ENCODE peak calls at places on chromosomes 2 and 18, in nine cellular contexts. One of them, this sample, is unnamed.
A peak's percentile ranks its signal among the peaks of the same experiment; 100 is the strongest.

GRCh38 chr2:10580170-10580539 is 109.6 kb downstream of the NOL10 start:
- DNase-seq in activated T-helper 9 cell treated with anti-CD3 and anti-CD28 coated beads, Interleukin-2, amount 50 U/mL, for 16 hours: no peak
- DNase-seq in NAMALWA: no peak
- DNase-seq in NCI-H2107: no peak
- DNase-seq in activated CD8-positive, alpha-beta memory T cell treated with anti-CD3 and anti-CD28 coated beads, Interleukin-2, amount 50 U/mL, for 4 hours: no peak
- DNase-seq in CD4-positive, alpha-beta memory T cell: no peak
- DNase-seq in head of caudate nucleus: no peak
- DNase-seq in small intestine: no peak
- DNase-seq in RWPE1: no peak
- DNase-seq in this sample: no peak

GRCh38 chr2:74834806-74835755 is 1.2 kb downstream of the HK2 start:
- DNase-seq in head of caudate nucleus: no peak
- DNase-seq in small intestine: no peak
- DNase-seq in CD4-positive, alpha-beta memory T cell: peak; percentile 47
- DNase-seq in NAMALWA: peak; percentile 87
- DNase-seq in RWPE1: peak; percentile 78
- DNase-seq in activated T-helper 9 cell treated with anti-CD3 and anti-CD28 coated beads, Interleukin-2, amount 50 U/mL, for 16 hours: peak; percentile 61
- DNase-seq in NCI-H2107: no peak
- DNase-seq in activated CD8-positive, alpha-beta memory T cell treated with anti-CD3 and anti-CD28 coated beads, Interleukin-2, amount 50 U/mL, for 4 hours: peak; percentile 79
- DNase-seq in this sample: no peak

GRCh38 chr2:215874418-215874817 is 138.9 kb downstream of the MREG start:
- DNase-seq in CD4-positive, alpha-beta memory T cell: no peak
- DNase-seq in head of caudate nucleus: no peak
- DNase-seq in activated T-helper 9 cell treated with anti-CD3 and anti-CD28 coated beads, Interleukin-2, amount 50 U/mL, for 16 hours: no peak
- DNase-seq in activated CD8-positive, alpha-beta memory T cell treated with anti-CD3 and anti-CD28 coated beads, Interleukin-2, amount 50 U/mL, for 4 hours: no peak
- DNase-seq in small intestine: no peak
- DNase-seq in RWPE1: no peak
- DNase-seq in NAMALWA: no peak
- DNase-seq in NCI-H2107: no peak
- DNase-seq in this sample: no peak

GRCh38 chr2:158779621-158780020 is 15.5 kb upstream of the DAPL1 start:
- DNase-seq in NCI-H2107: no peak
- DNase-seq in head of caudate nucleus: no peak
- DNase-seq in small intestine: no peak
- DNase-seq in activated CD8-positive, alpha-beta memory T cell treated with anti-CD3 and anti-CD28 coated beads, Interleukin-2, amount 50 U/mL, for 4 hours: no peak
- DNase-seq in CD4-positive, alpha-beta memory T cell: no peak
- DNase-seq in activated T-helper 9 cell treated with anti-CD3 and anti-CD28 coated beads, Interleukin-2, amount 50 U/mL, for 16 hours: no peak
- DNase-seq in NAMALWA: no peak
- DNase-seq in RWPE1: no peak
- DNase-seq in this sample: no peak

GRCh38 chr2:126783341-126783740 is 115.3 kb upstream of the TEX51 start:
- DNase-seq in CD4-positive, alpha-beta memory T cell: no peak
- DNase-seq in activated CD8-positive, alpha-beta memory T cell treated with anti-CD3 and anti-CD28 coated beads, Interleukin-2, amount 50 U/mL, for 4 hours: no peak
- DNase-seq in RWPE1: no peak
- DNase-seq in activated T-helper 9 cell treated with anti-CD3 and anti-CD28 coated beads, Interleukin-2, amount 50 U/mL, for 16 hours: no peak
- DNase-seq in small intestine: no peak
- DNase-seq in head of caudate nucleus: no peak
- DNase-seq in NAMALWA: no peak
- DNase-seq in NCI-H2107: no peak
- DNase-seq in this sample: no peak

GRCh38 chr2:242038166-242038927 is 168.8 kb downstream of the RTP5 start:
- DNase-seq in CD4-positive, alpha-beta memory T cell: no peak
- DNase-seq in activated T-helper 9 cell treated with anti-CD3 and anti-CD28 coated beads, Interleukin-2, amount 50 U/mL, for 16 hours: no peak
- DNase-seq in small intestine: no peak
- DNase-seq in RWPE1: no peak
- DNase-seq in head of caudate nucleus: peak; percentile 75
- DNase-seq in activated CD8-positive, alpha-beta memory T cell treated with anti-CD3 and anti-CD28 coated beads, Interleukin-2, amount 50 U/mL, for 4 hours: no peak
- DNase-seq in NCI-H2107: no peak
- DNase-seq in NAMALWA: no peak
- DNase-seq in this sample: no peak

GRCh38 chr2:25276569-25277465 is 64.9 kb downstream of the DNMT3A start:
- DNase-seq in RWPE1: no peak
- DNase-seq in NAMALWA: peak; percentile 67
- DNase-seq in NCI-H2107: no peak
- DNase-seq in activated T-helper 9 cell treated with anti-CD3 and anti-CD28 coated beads, Interleukin-2, amount 50 U/mL, for 16 hours: peak; percentile 63
- DNase-seq in small intestine: no peak
- DNase-seq in activated CD8-positive, alpha-beta memory T cell treated with anti-CD3 and anti-CD28 coated beads, Interleukin-2, amount 50 U/mL, for 4 hours: peak; percentile 78
- DNase-seq in head of caudate nucleus: peak; percentile 73
- DNase-seq in CD4-positive, alpha-beta memory T cell: peak; percentile 78
- DNase-seq in this sample: no peak

GRCh38 chr18:22257022-22257543 is 87.7 kb downstream of the GATA6 start:
- DNase-seq in activated CD8-positive, alpha-beta memory T cell treated with anti-CD3 and anti-CD28 coated beads, Interleukin-2, amount 50 U/mL, for 4 hours: no peak
- DNase-seq in CD4-positive, alpha-beta memory T cell: no peak
- DNase-seq in NAMALWA: no peak
- DNase-seq in head of caudate nucleus: no peak
- DNase-seq in activated T-helper 9 cell treated with anti-CD3 and anti-CD28 coated beads, Interleukin-2, amount 50 U/mL, for 16 hours: no peak
- DNase-seq in small intestine: no peak
- DNase-seq in NCI-H2107: no peak
- DNase-seq in RWPE1: no peak
- DNase-seq in this sample: no peak

GRCh38 chr2:96540136-96540535 is 3.6 kb downstream of the ARID5A start:
- DNase-seq in activated CD8-positive, alpha-beta memory T cell treated with anti-CD3 and anti-CD28 coated beads, Interleukin-2, amount 50 U/mL, for 4 hours: no peak
- DNase-seq in CD4-positive, alpha-beta memory T cell: no peak
- DNase-seq in head of caudate nucleus: no peak
- DNase-seq in RWPE1: peak; percentile 66
- DNase-seq in activated T-helper 9 cell treated with anti-CD3 and anti-CD28 coated beads, Interleukin-2, amount 50 U/mL, for 16 hours: no peak
- DNase-seq in NCI-H2107: no peak
- DNase-seq in NAMALWA: no peak
- DNase-seq in small intestine: no peak
- DNase-seq in this sample: no peak

GRCh38 chr18:22523481-22523880 is 105.8 kb upstream of the CTAGE1 start:
- DNase-seq in CD4-positive, alpha-beta memory T cell: no peak
- DNase-seq in activated T-helper 9 cell treated with anti-CD3 and anti-CD28 coated beads, Interleukin-2, amount 50 U/mL, for 16 hours: no peak
- DNase-seq in RWPE1: no peak
- DNase-seq in activated CD8-positive, alpha-beta memory T cell treated with anti-CD3 and anti-CD28 coated beads, Interleukin-2, amount 50 U/mL, for 4 hours: no peak
- DNase-seq in small intestine: no peak
- DNase-seq in NAMALWA: no peak
- DNase-seq in head of caudate nucleus: no peak
- DNase-seq in NCI-H2107: no peak
- DNase-seq in this sample: no peak

GRCh38 chr2:223238301-223238700 is 186.3 kb downstream of the KCNE4 start:
- DNase-seq in activated T-helper 9 cell treated with anti-CD3 and anti-CD28 coated beads, Interleukin-2, amount 50 U/mL, for 16 hours: no peak
- DNase-seq in NCI-H2107: no peak
- DNase-seq in NAMALWA: no peak
- DNase-seq in head of caudate nucleus: no peak
- DNase-seq in RWPE1: no peak
- DNase-seq in activated CD8-positive, alpha-beta memory T cell treated with anti-CD3 and anti-CD28 coated beads, Interleukin-2, amount 50 U/mL, for 4 hours: no peak
- DNase-seq in CD4-positive, alpha-beta memory T cell: no peak
- DNase-seq in small intestine: no peak
- DNase-seq in this sample: no peak

GRCh38 chr18:67483237-67483636 is 33.3 kb downstream of the DSEL start:
- DNase-seq in small intestine: no peak
- DNase-seq in NAMALWA: no peak
- DNase-seq in RWPE1: no peak
- DNase-seq in head of caudate nucleus: no peak
- DNase-seq in CD4-positive, alpha-beta memory T cell: no peak
- DNase-seq in activated CD8-positive, alpha-beta memory T cell treated with anti-CD3 and anti-CD28 coated beads, Interleukin-2, amount 50 U/mL, for 4 hours: no peak
- DNase-seq in activated T-helper 9 cell treated with anti-CD3 and anti-CD28 coated beads, Interleukin-2, amount 50 U/mL, for 16 hours: no peak
- DNase-seq in NCI-H2107: no peak
- DNase-seq in this sample: peak; percentile 63

GRCh38 chr2:222693837-222694236 is 22.4 kb downstream of the MOGAT1 start:
- DNase-seq in NAMALWA: peak; percentile 65
- DNase-seq in RWPE1: peak; percentile 60
- DNase-seq in activated CD8-positive, alpha-beta memory T cell treated with anti-CD3 and anti-CD28 coated beads, Interleukin-2, amount 50 U/mL, for 4 hours: no peak
- DNase-seq in activated T-helper 9 cell treated with anti-CD3 and anti-CD28 coated beads, Interleukin-2, amount 50 U/mL, for 16 hours: no peak
- DNase-seq in head of caudate nucleus: no peak
- DNase-seq in CD4-positive, alpha-beta memory T cell: no peak
- DNase-seq in small intestine: peak; percentile 21
- DNase-seq in NCI-H2107: no peak
- DNase-seq in this sample: no peak

GRCh38 chr2:131104487-131105155 is 515 bp upstream of the PLEKHB2 start:
- DNase-seq in activated T-helper 9 cell treated with anti-CD3 and anti-CD28 coated beads, Interleukin-2, amount 50 U/mL, for 16 hours: peak; percentile 24
- DNase-seq in activated CD8-positive, alpha-beta memory T cell treated with anti-CD3 and anti-CD28 coated beads, Interleukin-2, amount 50 U/mL, for 4 hours: peak; percentile 45
- DNase-seq in small intestine: peak; percentile 89
- DNase-seq in CD4-positive, alpha-beta memory T cell: peak; percentile 71
- DNase-seq in NAMALWA: peak; percentile 71
- DNase-seq in head of caudate nucleus: no peak
- DNase-seq in NCI-H2107: peak; percentile 43
- DNase-seq in RWPE1: peak; percentile 43
- DNase-seq in this sample: peak; percentile 11

GRCh38 chr18:23943903-23944624 is 70.5 kb upstream of the TTC39C start:
- DNase-seq in head of caudate nucleus: no peak
- DNase-seq in NAMALWA: no peak
- DNase-seq in small intestine: no peak
- DNase-seq in activated T-helper 9 cell treated with anti-CD3 and anti-CD28 coated beads, Interleukin-2, amount 50 U/mL, for 16 hours: no peak
- DNase-seq in NCI-H2107: no peak
- DNase-seq in RWPE1: no peak
- DNase-seq in activated CD8-positive, alpha-beta memory T cell treated with anti-CD3 and anti-CD28 coated beads, Interleukin-2, amount 50 U/mL, for 4 hours: no peak
- DNase-seq in CD4-positive, alpha-beta memory T cell: no peak
- DNase-seq in this sample: peak; percentile 41

GRCh38 chr2:162118166-162119031 is 33.6 kb downstream of the GCG start:
- DNase-seq in CD4-positive, alpha-beta memory T cell: no peak
- DNase-seq in NCI-H2107: no peak
- DNase-seq in RWPE1: peak; percentile 86
- DNase-seq in small intestine: peak; percentile 37
- DNase-seq in NAMALWA: no peak
- DNase-seq in activated CD8-positive, alpha-beta memory T cell treated with anti-CD3 and anti-CD28 coated beads, Interleukin-2, amount 50 U/mL, for 4 hours: no peak
- DNase-seq in activated T-helper 9 cell treated with anti-CD3 and anti-CD28 coated beads, Interleukin-2, amount 50 U/mL, for 16 hours: no peak
- DNase-seq in head of caudate nucleus: peak; percentile 18
- DNase-seq in this sample: peak; percentile 31

GRCh38 chr2:215899111-215900074 is 114.0 kb downstream of the MREG start:
- DNase-seq in NCI-H2107: no peak
- DNase-seq in activated CD8-positive, alpha-beta memory T cell treated with anti-CD3 and anti-CD28 coated beads, Interleukin-2, amount 50 U/mL, for 4 hours: no peak
- DNase-seq in RWPE1: no peak
- DNase-seq in small intestine: no peak
- DNase-seq in CD4-positive, alpha-beta memory T cell: no peak
- DNase-seq in NAMALWA: no peak
- DNase-seq in head of caudate nucleus: no peak
- DNase-seq in activated T-helper 9 cell treated with anti-CD3 and anti-CD28 coated beads, Interleukin-2, amount 50 U/mL, for 16 hours: no peak
- DNase-seq in this sample: no peak

GRCh38 chr2:21118302-21118920 is 5.4 kb upstream of the TDRD15 start:
- DNase-seq in activated T-helper 9 cell treated with anti-CD3 and anti-CD28 coated beads, Interleukin-2, amount 50 U/mL, for 16 hours: no peak
- DNase-seq in activated CD8-positive, alpha-beta memory T cell treated with anti-CD3 and anti-CD28 coated beads, Interleukin-2, amount 50 U/mL, for 4 hours: no peak
- DNase-seq in RWPE1: peak; percentile 20
- DNase-seq in small intestine: peak; percentile 69
- DNase-seq in NCI-H2107: no peak
- DNase-seq in NAMALWA: peak; percentile 51
- DNase-seq in CD4-positive, alpha-beta memory T cell: peak; percentile 2
- DNase-seq in head of caudate nucleus: peak; percentile 64
- DNase-seq in this sample: peak; percentile 72

GRCh38 chr2:17857016-17857415 is 21.5 kb upstream of the KCNS3 start:
- DNase-seq in small intestine: no peak
- DNase-seq in CD4-positive, alpha-beta memory T cell: no peak
- DNase-seq in head of caudate nucleus: peak; percentile 61
- DNase-seq in activated CD8-positive, alpha-beta memory T cell treated with anti-CD3 and anti-CD28 coated beads, Interleukin-2, amount 50 U/mL, for 4 hours: no peak
- DNase-seq in NAMALWA: no peak
- DNase-seq in RWPE1: no peak
- DNase-seq in NCI-H2107: no peak
- DNase-seq in activated T-helper 9 cell treated with anti-CD3 and anti-CD28 coated beads, Interleukin-2, amount 50 U/mL, for 16 hours: no peak
- DNase-seq in this sample: peak; percentile 61

GRCh38 chr2:216653931-216654365 is 20.7 kb downstream of the IGFBP2 start:
- DNase-seq in CD4-positive, alpha-beta memory T cell: no peak
- DNase-seq in activated CD8-positive, alpha-beta memory T cell treated with anti-CD3 and anti-CD28 coated beads, Interleukin-2, amount 50 U/mL, for 4 hours: no peak
- DNase-seq in NAMALWA: no peak
- DNase-seq in activated T-helper 9 cell treated with anti-CD3 and anti-CD28 coated beads, Interleukin-2, amount 50 U/mL, for 16 hours: no peak
- DNase-seq in RWPE1: no peak
- DNase-seq in head of caudate nucleus: no peak
- DNase-seq in small intestine: peak; percentile 31
- DNase-seq in NCI-H2107: no peak
- DNase-seq in this sample: no peak

GRCh38 chr2:18991177-18992168 is 366.9 kb downstream of the OSR1 start:
- DNase-seq in activated T-helper 9 cell treated with anti-CD3 and anti-CD28 coated beads, Interleukin-2, amount 50 U/mL, for 16 hours: no peak
- DNase-seq in RWPE1: peak; percentile 61
- DNase-seq in NAMALWA: no peak
- DNase-seq in small intestine: peak; percentile 67
- DNase-seq in activated CD8-positive, alpha-beta memory T cell treated with anti-CD3 and anti-CD28 coated beads, Interleukin-2, amount 50 U/mL, for 4 hours: no peak
- DNase-seq in head of caudate nucleus: peak; percentile 33
- DNase-seq in NCI-H2107: no peak
- DNase-seq in CD4-positive, alpha-beta memory T cell: no peak
- DNase-seq in this sample: peak; percentile 44

GRCh38 chr2:130756041-130756720 is 841 bp downstream of the AMER3 start:
- DNase-seq in small intestine: no peak
- DNase-seq in NAMALWA: no peak
- DNase-seq in CD4-positive, alpha-beta memory T cell: no peak
- DNase-seq in head of caudate nucleus: no peak
- DNase-seq in RWPE1: peak; percentile 60
- DNase-seq in activated T-helper 9 cell treated with anti-CD3 and anti-CD28 coated beads, Interleukin-2, amount 50 U/mL, for 16 hours: no peak
- DNase-seq in activated CD8-positive, alpha-beta memory T cell treated with anti-CD3 and anti-CD28 coated beads, Interleukin-2, amount 50 U/mL, for 4 hours: no peak
- DNase-seq in NCI-H2107: no peak
- DNase-seq in this sample: no peak

GRCh38 chr2:57696016-57696415 is 350.6 kb upstream of the VRK2 start:
- DNase-seq in head of caudate nucleus: no peak
- DNase-seq in activated T-helper 9 cell treated with anti-CD3 and anti-CD28 coated beads, Interleukin-2, amount 50 U/mL, for 16 hours: no peak
- DNase-seq in NCI-H2107: no peak
- DNase-seq in CD4-positive, alpha-beta memory T cell: no peak
- DNase-seq in small intestine: no peak
- DNase-seq in RWPE1: peak; percentile 66
- DNase-seq in activated CD8-positive, alpha-beta memory T cell treated with anti-CD3 and anti-CD28 coated beads, Interleukin-2, amount 50 U/mL, for 4 hours: no peak
- DNase-seq in NAMALWA: no peak
- DNase-seq in this sample: no peak

GRCh38 chr2:130251520-130251864 is 53.3 kb upstream of the TUBA3E start:
- DNase-seq in NAMALWA: peak; percentile 2
- DNase-seq in small intestine: no peak
- DNase-seq in activated CD8-positive, alpha-beta memory T cell treated with anti-CD3 and anti-CD28 coated beads, Interleukin-2, amount 50 U/mL, for 4 hours: no peak
- DNase-seq in activated T-helper 9 cell treated with anti-CD3 and anti-CD28 coated beads, Interleukin-2, amount 50 U/mL, for 16 hours: no peak
- DNase-seq in CD4-positive, alpha-beta memory T cell: no peak
- DNase-seq in NCI-H2107: peak; percentile 4
- DNase-seq in head of caudate nucleus: no peak
- DNase-seq in RWPE1: no peak
- DNase-seq in this sample: no peak

GRCh38 chr2:189276277-189276676 is 96.7 kb upstream of the COL5A2 start:
- DNase-seq in activated CD8-positive, alpha-beta memory T cell treated with anti-CD3 and anti-CD28 coated beads, Interleukin-2, amount 50 U/mL, for 4 hours: no peak
- DNase-seq in head of caudate nucleus: no peak
- DNase-seq in small intestine: no peak
- DNase-seq in NCI-H2107: no peak
- DNase-seq in activated T-helper 9 cell treated with anti-CD3 and anti-CD28 coated beads, Interleukin-2, amount 50 U/mL, for 16 hours: no peak
- DNase-seq in CD4-positive, alpha-beta memory T cell: no peak
- DNase-seq in RWPE1: peak; percentile 55
- DNase-seq in NAMALWA: no peak
- DNase-seq in this sample: no peak

GRCh38 chr2:144402282-144402681 is 117.6 kb downstream of the ZEB2 start:
- DNase-seq in CD4-positive, alpha-beta memory T cell: no peak
- DNase-seq in NAMALWA: no peak
- DNase-seq in NCI-H2107: no peak
- DNase-seq in RWPE1: no peak
- DNase-seq in activated T-helper 9 cell treated with anti-CD3 and anti-CD28 coated beads, Interleukin-2, amount 50 U/mL, for 16 hours: no peak
- DNase-seq in activated CD8-positive, alpha-beta memory T cell treated with anti-CD3 and anti-CD28 coated beads, Interleukin-2, amount 50 U/mL, for 4 hours: no peak
- DNase-seq in head of caudate nucleus: peak; percentile 34
- DNase-seq in small intestine: no peak
- DNase-seq in this sample: peak; percentile 78

GRCh38 chr2:105554235-105554634 is 155.4 kb upstream of the FHL2 start:
- DNase-seq in activated T-helper 9 cell treated with anti-CD3 and anti-CD28 coated beads, Interleukin-2, amount 50 U/mL, for 16 hours: no peak
- DNase-seq in RWPE1: no peak
- DNase-seq in small intestine: no peak
- DNase-seq in NAMALWA: no peak
- DNase-seq in head of caudate nucleus: no peak
- DNase-seq in activated CD8-positive, alpha-beta memory T cell treated with anti-CD3 and anti-CD28 coated beads, Interleukin-2, amount 50 U/mL, for 4 hours: no peak
- DNase-seq in CD4-positive, alpha-beta memory T cell: no peak
- DNase-seq in NCI-H2107: no peak
- DNase-seq in this sample: no peak

GRCh38 chr2:154814856-154815255 is 116.4 kb downstream of the KCNJ3 start:
- DNase-seq in head of caudate nucleus: no peak
- DNase-seq in NCI-H2107: no peak
- DNase-seq in activated T-helper 9 cell treated with anti-CD3 and anti-CD28 coated beads, Interleukin-2, amount 50 U/mL, for 16 hours: no peak
- DNase-seq in CD4-positive, alpha-beta memory T cell: no peak
- DNase-seq in activated CD8-positive, alpha-beta memory T cell treated with anti-CD3 and anti-CD28 coated beads, Interleukin-2, amount 50 U/mL, for 4 hours: no peak
- DNase-seq in RWPE1: no peak
- DNase-seq in NAMALWA: no peak
- DNase-seq in small intestine: no peak
- DNase-seq in this sample: no peak

GRCh38 chr2:42118759-42119569 is 50.2 kb upstream of the EML4 start:
- DNase-seq in CD4-positive, alpha-beta memory T cell: no peak
- DNase-seq in small intestine: no peak
- DNase-seq in RWPE1: no peak
- DNase-seq in NCI-H2107: no peak
- DNase-seq in activated CD8-positive, alpha-beta memory T cell treated with anti-CD3 and anti-CD28 coated beads, Interleukin-2, amount 50 U/mL, for 4 hours: no peak
- DNase-seq in head of caudate nucleus: no peak
- DNase-seq in activated T-helper 9 cell treated with anti-CD3 and anti-CD28 coated beads, Interleukin-2, amount 50 U/mL, for 16 hours: no peak
- DNase-seq in NAMALWA: no peak
- DNase-seq in this sample: no peak

GRCh38 chr2:61011649-61012048 is 5.9 kb upstream of the PEX13 start:
- DNase-seq in activated CD8-positive, alpha-beta memory T cell treated with anti-CD3 and anti-CD28 coated beads, Interleukin-2, amount 50 U/mL, for 4 hours: no peak
- DNase-seq in NAMALWA: no peak
- DNase-seq in RWPE1: no peak
- DNase-seq in activated T-helper 9 cell treated with anti-CD3 and anti-CD28 coated beads, Interleukin-2, amount 50 U/mL, for 16 hours: no peak
- DNase-seq in CD4-positive, alpha-beta memory T cell: no peak
- DNase-seq in NCI-H2107: no peak
- DNase-seq in small intestine: no peak
- DNase-seq in head of caudate nucleus: no peak
- DNase-seq in this sample: peak; percentile 16

GRCh38 chr2:240604939-240605716 is 18.6 kb downstream of the CAPN10 start:
- DNase-seq in small intestine: peak; percentile 97
- DNase-seq in head of caudate nucleus: no peak
- DNase-seq in activated T-helper 9 cell treated with anti-CD3 and anti-CD28 coated beads, Interleukin-2, amount 50 U/mL, for 16 hours: no peak
- DNase-seq in RWPE1: no peak
- DNase-seq in CD4-positive, alpha-beta memory T cell: no peak
- DNase-seq in activated CD8-positive, alpha-beta memory T cell treated with anti-CD3 and anti-CD28 coated beads, Interleukin-2, amount 50 U/mL, for 4 hours: peak; percentile 9
- DNase-seq in NAMALWA: no peak
- DNase-seq in NCI-H2107: no peak
- DNase-seq in this sample: no peak

This sample was measured in Ammon's horn.